ENCODE peak calls at places on chromosomes 2 and 18, in ten cellular contexts. S is uterus, Z is H1, R is testis, U is GM12891, P is A549, F is heart left ventricle, H is ovary, W is IMR-90, G is suprapubic skin. B is an unnamed sample.

GRCh38 chr2:221635949-221636348 is 63.8 kb upstream of the EPHA4 start:
- DNase-seq in S (no peak), Z (no peak), R (no peak), U (no peak), P (peak; percentile 6), F (no peak), H (no peak), W (no peak), G (no peak), B (no peak)

GRCh38 chr2:223970343-223971128 is 13.3 kb downstream of the MRPL44 start:
- DNase-seq in S (peak; percentile 33), Z (peak; percentile 74), R (peak; percentile 74), U (no peak), P (no peak), F (no peak), H (peak; percentile 60), W (peak; percentile 67), G (no peak), B (peak; percentile 60)

GRCh38 chr2:236899945-236900640 is 185.6 kb upstream of the COPS8 start:
- DNase-seq in S (no peak), Z (no peak), R (no peak), U (no peak), P (no peak), F (no peak), H (no peak), W (no peak), G (no peak), B (no peak)

GRCh38 chr2:46929612-46930011 is 14.0 kb upstream of the MCFD2 start:
- DNase-seq in S (no peak), Z (no peak), R (no peak), U (no peak), P (no peak), F (no peak), H (no peak), W (no peak), G (no peak), B (no peak)

GRCh38 chr2:143030127-143030526 is 99.1 kb upstream of the ARHGAP15 start:
- DNase-seq in S (no peak), Z (no peak), R (no peak), U (no peak), P (no peak), F (no peak), H (no peak), W (peak; percentile 46), G (no peak), B (no peak)

GRCh38 chr2:154638768-154639167 is 59.7 kb upstream of the KCNJ3 start:
- DNase-seq in S (no peak), Z (no peak), R (no peak), U (no peak), P (no peak), F (no peak), H (no peak), W (no peak), G (no peak), B (no peak)

GRCh38 chr2:46164581-46165301 is 132.5 kb upstream of the EPAS1 start:
- DNase-seq in S (peak; percentile 95), Z (no peak), R (peak; percentile 71), U (no peak), P (peak; percentile 91), F (peak; percentile 85), H (peak; percentile 91), W (peak; percentile 96), G (peak; percentile 82), B (no peak)

GRCh38 chr2:84669122-84669521 is 152.8 kb downstream of the DNAH6 start:
- DNase-seq in S (no peak), Z (no peak), R (no peak), U (no peak), P (no peak), F (no peak), H (no peak), W (no peak), G (no peak), B (no peak)

GRCh38 chr18:78080761-78081160 is 831.1 kb downstream of the GALR1 start:
- DNase-seq in S (no peak), Z (no peak), R (no peak), U (no peak), P (no peak), F (no peak), H (no peak), W (no peak), G (no peak), B (no peak)

GRCh38 chr2:18178736-18179349 is 300.4 kb downstream of the KCNS3 start:
- DNase-seq in S (no peak), Z (peak; percentile 63), R (peak; percentile 69), U (peak; percentile 28), P (peak; percentile 16), F (no peak), H (no peak), W (peak; percentile 38), G (no peak), B (peak; percentile 71)

GRCh38 chr2:204280239-204280638 is 265.0 kb upstream of the PARD3B start:
- DNase-seq in S (no peak), Z (no peak), R (no peak), U (no peak), P (no peak), F (no peak), H (no peak), W (no peak), G (no peak), B (no peak)

GRCh38 chr18:28138816-28139215 is 38.1 kb downstream of the CDH2 start:
- DNase-seq in S (no peak), Z (no peak), R (no peak), U (no peak), P (no peak), F (no peak), H (no peak), W (no peak), G (no peak), B (no peak)

GRCh38 chr18:28136071-28136470 is 40.9 kb downstream of the CDH2 start:
- DNase-seq in S (no peak), Z (no peak), R (no peak), U (no peak), P (no peak), F (no peak), H (no peak), W (no peak), G (no peak), B (no peak)

GRCh38 chr18:28132084-28132483 is 44.8 kb downstream of the CDH2 start:
- DNase-seq in S (no peak), Z (no peak), R (no peak), U (no peak), P (no peak), F (no peak), H (no peak), W (no peak), G (no peak), B (no peak)

DNA sequence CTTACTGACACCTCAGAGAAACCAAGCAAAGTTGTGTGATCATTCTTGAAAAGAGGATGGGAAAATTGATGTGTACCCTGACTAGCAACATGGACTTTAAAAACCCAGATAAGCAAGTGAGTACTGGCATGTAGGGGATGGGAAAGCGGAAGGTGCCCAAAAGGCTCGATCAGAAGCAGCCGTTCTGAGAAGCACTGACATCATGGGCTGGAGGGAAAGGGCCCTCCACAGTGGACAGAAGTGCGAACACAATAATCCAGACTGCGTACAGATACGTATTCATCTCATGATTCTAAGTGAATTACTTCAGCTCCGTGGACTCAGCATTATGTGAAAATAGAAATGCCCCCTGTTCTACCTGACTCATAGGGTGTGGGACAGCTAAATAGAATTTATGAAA is 42.2 kb downstream of the CDH2 start:
- DNase-seq in S (no peak), Z (no peak), R (no peak), U (no peak), P (no peak), F (no peak), H (no peak), W (no peak), G (no peak), B (no peak)
- TF ChIP-seq POLR2A in S (no peak), Z (no peak), R (no peak), U (no peak), P (no peak), F (no peak), H (no peak), W (no peak), G (no peak), B (no peak)

DNA sequence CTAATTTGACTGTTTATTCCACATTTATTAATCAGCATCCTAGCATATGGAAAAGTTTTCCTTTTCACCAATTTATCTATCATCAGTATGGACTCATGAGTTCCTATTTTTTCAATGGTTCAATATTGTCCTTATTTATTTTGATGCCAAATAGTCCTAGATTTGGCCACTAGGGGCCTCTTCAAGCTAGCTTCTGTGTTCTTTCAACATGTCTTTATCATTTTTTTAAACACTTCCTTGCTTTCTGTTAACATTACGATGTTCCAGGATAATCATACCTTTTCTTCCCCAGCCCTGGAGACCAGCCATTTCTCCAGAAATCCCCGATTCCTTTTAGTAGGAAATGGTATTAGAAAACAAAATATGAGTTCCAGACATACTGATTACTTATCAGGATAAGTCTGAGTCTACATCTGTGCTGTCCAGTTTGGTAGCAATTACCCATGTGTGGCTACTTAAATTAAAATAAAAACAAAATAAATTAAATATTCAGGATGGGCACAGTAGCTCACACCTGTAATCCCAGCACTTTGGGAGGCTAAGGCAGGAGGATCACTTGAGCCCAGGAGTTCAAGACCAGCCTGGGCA is 70.6 kb downstream of the RPE start:
- DNase-seq in S (no peak), Z (no peak), R (no peak), U (peak; percentile 4), P (peak; percentile 2), F (no peak), H (no peak), W (peak; percentile 60), G (no peak), B (peak; percentile 43)
- TF ChIP-seq POLR2A in S (no peak), Z (no peak), R (no peak), U (no peak), P (no peak), F (no peak), H (no peak), W (no peak), G (no peak), B (no peak)

DNA sequence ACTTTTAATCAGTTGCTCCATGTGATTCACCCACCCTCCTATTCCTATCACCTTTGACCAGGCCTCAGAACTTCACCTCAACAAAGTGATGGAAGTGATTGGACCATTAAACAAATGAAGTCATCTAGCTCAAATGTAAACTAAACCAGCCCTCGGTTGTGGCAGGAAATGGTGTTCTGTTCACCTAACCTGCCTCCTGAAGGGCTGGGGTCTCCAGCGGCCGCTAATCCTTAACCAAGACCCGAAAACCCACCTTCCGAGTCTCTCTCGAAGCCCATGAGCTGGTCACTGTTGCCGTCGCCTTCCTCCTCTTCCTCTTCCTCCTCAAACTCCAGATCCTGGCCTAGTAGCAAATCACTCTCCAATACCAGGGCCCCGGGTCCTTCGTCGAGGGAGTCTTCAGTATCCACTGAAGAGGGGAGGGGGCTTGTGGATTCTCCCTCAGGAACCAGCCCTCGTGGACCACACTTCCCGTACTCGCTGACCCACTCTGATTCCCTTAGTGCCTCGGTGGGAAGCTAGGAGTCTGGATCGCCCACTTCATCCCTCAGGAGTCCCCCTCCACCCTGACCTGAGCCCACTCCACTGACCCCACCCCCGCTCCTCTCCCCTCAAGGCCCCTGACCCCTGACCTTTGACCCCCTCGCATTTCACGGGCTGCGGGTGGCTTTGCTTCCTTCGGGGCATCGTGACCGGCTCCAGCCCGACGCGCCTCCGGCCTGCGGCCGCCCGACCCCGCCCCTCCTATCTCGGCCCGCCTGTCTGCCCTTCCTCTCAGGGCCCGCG is 501 bp downstream of the ZNF513 start:
- DNase-seq in S (peak; percentile 75), Z (no peak), R (peak; percentile 70), U (no peak), P (no peak), F (peak; percentile 86), H (peak; percentile 70), W (peak; percentile 76), G (peak; percentile 87), B (peak; percentile 83)
- TF ChIP-seq POLR2A in S (no peak), Z (no peak), R (no peak), U (no peak), P (no peak), F (no peak), H (no peak), W (peak; percentile 73), G (no peak), B (no peak)

GRCh38 chr2:30225131-30225762 is 6.1 kb upstream of the LBH start:
- DNase-seq in S (peak; percentile 74), Z (no peak), R (peak; percentile 58), U (no peak), P (no peak), F (peak; percentile 67), H (peak; percentile 68), W (peak; percentile 87), G (no peak), B (peak; percentile 77)
- TF ChIP-seq POLR2A in S (no peak), Z (no peak), R (no peak), U (no peak), P (no peak), F (no peak), H (peak; percentile 28), W (peak; percentile 62), G (no peak), B (peak; percentile 64)

B was measured in erythroblast.